ENCODE peak calls at places on chromosomes 2 and 18, in ten cellular contexts. J is WTC11, G is T follicular helper cell, Q is myocyte, A is brain microvascular endothelial cell, S is NCI-H1105 treated with DMSO at 0.1 percent for 48 hours, X is IMR-90, O is HT-29, R is cardiac fibroblast, D is psoas muscle. M is an unnamed sample.

GRCh38 chr18:77209587-77209986 is 40.1 kb upstream of the GALR1 start:
- DNase-seq in A (peak), S (no peak), X (peak), J (no peak), R (peak), D (no peak), O (no peak), G (no peak), Q (peak), M (no peak)

GRCh38 chr2:172552547-172553291 is 3.2 kb upstream of the PDK1 start:
- DNase-seq in O (no peak), J (no peak), G (no peak), Q (peak), R (peak), D (no peak), X (peak), S (no peak), A (peak), M (no peak)

GRCh38 chr18:26448714-26449159 is 99.6 kb downstream of the KCTD1 start:
- DNase-seq in R (no peak), S (no peak), Q (no peak), X (no peak), D (no peak), O (no peak), G (no peak), A (no peak), J (no peak), M (no peak)

GRCh38 chr2:238846503-238847431 is 1.1 kb upstream of the TWIST2 start:
- DNase-seq in X (no peak), Q (no peak), J (peak), D (peak), O (no peak), G (no peak), A (no peak), S (no peak), R (peak), M (peak)

GRCh38 chr2:147829106-147829505 is 15.7 kb upstream of the ACVR2A start:
- DNase-seq in O (peak), R (peak), J (no peak), A (peak), S (peak), X (peak), D (no peak), Q (peak), G (no peak), M (no peak)

GRCh38 chr2:3674446-3674845 is 16.4 kb downstream of the ALLC start:
- DNase-seq in G (no peak), S (no peak), R (no peak), Q (no peak), A (no peak), J (no peak), X (no peak), D (no peak), O (no peak), M (no peak)

GRCh38 chr18:60277855-60278480 is 94.6 kb downstream of the MC4R start:
- DNase-seq in O (no peak), G (no peak), X (peak), D (no peak), A (peak), R (peak), S (peak), Q (no peak), J (no peak), M (no peak)

GRCh38 chr18:78724214-78724834 is 255.3 kb upstream of the SALL3 start:
- DNase-seq in G (no peak), A (no peak), S (no peak), J (no peak), R (no peak), Q (no peak), X (no peak), D (no peak), O (no peak), M (no peak)

GRCh38 chr2:38522754-38523349 is 79.9 kb downstream of the HNRNPLL start:
- DNase-seq in O (no peak), J (no peak), A (no peak), R (no peak), G (no peak), X (no peak), Q (no peak), S (peak), D (no peak), M (no peak)

GRCh38 chr2:70248810-70249438 is 496 bp upstream of the TIA1 start:
- DNase-seq in O (peak), S (peak), A (peak), G (peak), X (no peak), J (peak), R (peak), Q (no peak), D (peak), M (peak)

GRCh38 chr2:142180820-142181533 is 50.2 kb upstream of the LRP1B start:
- DNase-seq in Q (no peak), A (peak), J (peak), G (no peak), S (no peak), D (no peak), O (peak), X (peak), R (peak), M (peak)

GRCh38 chr18:1018211-1018651 is 113.6 kb downstream of the ADCYAP1 start:
- DNase-seq in D (no peak), G (no peak), J (no peak), X (peak), O (no peak), Q (no peak), S (no peak), A (no peak), R (peak), M (peak)

GRCh38 chr2:237495521-237496117 is 8.6 kb downstream of the MLPH start:
- DNase-seq in D (no peak), Q (no peak), O (no peak), X (no peak), A (no peak), R (no peak), G (no peak), S (no peak), J (no peak), M (no peak)

GRCh38 chr2:213691351-213691750 is 407.1 kb downstream of the SPAG16 start:
- DNase-seq in Q (no peak), S (no peak), J (no peak), X (no peak), O (no peak), D (no peak), G (no peak), A (no peak), R (no peak), M (no peak)

GRCh38 chr2:241931976-241932894 is 62.7 kb downstream of the RTP5 start:
- DNase-seq in J (no peak), S (no peak), D (no peak), A (no peak), O (no peak), R (no peak), X (no peak), G (no peak), Q (no peak), M (no peak)

GRCh38 chr2:57180042-57180567 is 866.5 kb upstream of the VRK2 start:
- DNase-seq in D (no peak), J (no peak), G (no peak), S (no peak), X (peak), Q (peak), A (peak), R (peak), O (peak), M (no peak)

GRCh38 chr2:8249191-8249590 is 432.7 kb upstream of the ID2 start:
- DNase-seq in G (no peak), A (no peak), O (no peak), Q (no peak), S (no peak), X (no peak), D (peak), J (no peak), R (no peak), M (no peak)

M was measured in neural progenitor cell.